ENCODE peak calls at places on chromosomes 12 and 14, in nine cellular contexts. Z, M, P, E, D, B, H, Y and L are unnamed samples.

GRCh38 chr14:71688576-71688975 is 243.7 kb upstream of the RGS6 start:
- DNase-seq in B (no peak), P (no peak), H (no peak), Z (no peak), D (no peak), Y (no peak), E (no peak), M (no peak), L (no peak)

GRCh38 chr14:65949711-65950516 is 536.3 kb upstream of the CCDC196 start:
- DNase-seq in P (peak; percentile 73), E (peak; percentile 56), B (no peak), H (no peak), M (no peak), Y (no peak), D (peak; percentile 20), Z (peak; percentile 84), L (no peak)

GRCh38 chr14:66105819-66106218 is 380.4 kb upstream of the CCDC196 start:
- DNase-seq in H (peak; percentile 71), D (no peak), Y (no peak), P (no peak), M (no peak), E (peak; percentile 73), Z (no peak), B (no peak), L (no peak)

GRCh38 chr12:67356400-67356799 is 87.2 kb downstream of the CAND1 start:
- DNase-seq in M (no peak), E (no peak), H (no peak), B (no peak), P (no peak), Y (no peak), D (no peak), Z (no peak), L (no peak)

GRCh38 chr14:70401643-70402042 is 15.2 kb downstream of the SYNJ2BP start:
- DNase-seq in Y (no peak), Z (no peak), D (no peak), M (no peak), P (no peak), H (no peak), B (no peak), E (no peak), L (no peak)

GRCh38 chr12:72560370-72560769 is 288.2 kb downstream of the TRHDE start:
- DNase-seq in P (no peak), H (no peak), M (no peak), E (no peak), Y (no peak), Z (no peak), D (peak; percentile 12), B (no peak), L (no peak)

GRCh38 chr14:38199768-38200167 is 7.9 kb upstream of the SSTR1 start:
- DNase-seq in E (no peak), P (no peak), Y (no peak), Z (no peak), H (no peak), M (no peak), D (no peak), B (no peak), L (no peak)

GRCh38 chr14:100438678-100439592 is 115.8 kb downstream of the SLC25A47 start:
- DNase-seq in D (no peak), Y (no peak), H (peak; percentile 6), B (no peak), Z (no peak), E (peak; percentile 95), P (no peak), M (no peak), L (no peak)

GRCh38 chr12:53860426-53861223 is 78.0 kb upstream of the HOXC13 start:
- DNase-seq in Y (peak; percentile 14), E (no peak), D (no peak), B (no peak), M (no peak), P (no peak), Z (no peak), H (no peak), L (no peak)

GRCh38 chr12:53862206-53862605 is 76.4 kb upstream of the HOXC13 start:
- DNase-seq in B (no peak), E (no peak), Z (no peak), H (no peak), M (no peak), Y (peak; percentile 70), P (no peak), D (no peak), L (no peak)

GRCh38 chr12:53866727-53867126 is 71.9 kb upstream of the HOXC13 start:
- DNase-seq in Z (no peak), E (no peak), P (no peak), B (no peak), M (no peak), D (no peak), H (no peak), Y (no peak), L (no peak)

GRCh38 chr12:53867216-53868012 is 71.2 kb upstream of the HOXC13 start:
- DNase-seq in P (no peak), M (no peak), D (peak; percentile 96), Y (no peak), B (no peak), Z (no peak), H (no peak), E (peak; percentile 66), L (no peak)

GRCh38 chr12:53862831-53863230 is 75.8 kb upstream of the HOXC13 start:
- DNase-seq in Y (peak; percentile 86), Z (no peak), B (no peak), H (no peak), E (peak; percentile 69), P (no peak), M (no peak), D (no peak), L (no peak)
- H3K27me3 ChIP-seq in Y (no peaks in the 10 kb centered on the region), Z (peaks cover 34% of the 10 kb centered on the region), B (no peaks in the 10 kb centered on the region), H (no peaks in the 10 kb centered on the region), E (no peaks in the 10 kb centered on the region), P (peaks cover 8% of the 10 kb centered on the region), M (peaks cover 7% of the 10 kb centered on the region), D (no peaks in the 10 kb centered on the region), L (peaks cover 2% of the 10 kb centered on the region)

DNA sequence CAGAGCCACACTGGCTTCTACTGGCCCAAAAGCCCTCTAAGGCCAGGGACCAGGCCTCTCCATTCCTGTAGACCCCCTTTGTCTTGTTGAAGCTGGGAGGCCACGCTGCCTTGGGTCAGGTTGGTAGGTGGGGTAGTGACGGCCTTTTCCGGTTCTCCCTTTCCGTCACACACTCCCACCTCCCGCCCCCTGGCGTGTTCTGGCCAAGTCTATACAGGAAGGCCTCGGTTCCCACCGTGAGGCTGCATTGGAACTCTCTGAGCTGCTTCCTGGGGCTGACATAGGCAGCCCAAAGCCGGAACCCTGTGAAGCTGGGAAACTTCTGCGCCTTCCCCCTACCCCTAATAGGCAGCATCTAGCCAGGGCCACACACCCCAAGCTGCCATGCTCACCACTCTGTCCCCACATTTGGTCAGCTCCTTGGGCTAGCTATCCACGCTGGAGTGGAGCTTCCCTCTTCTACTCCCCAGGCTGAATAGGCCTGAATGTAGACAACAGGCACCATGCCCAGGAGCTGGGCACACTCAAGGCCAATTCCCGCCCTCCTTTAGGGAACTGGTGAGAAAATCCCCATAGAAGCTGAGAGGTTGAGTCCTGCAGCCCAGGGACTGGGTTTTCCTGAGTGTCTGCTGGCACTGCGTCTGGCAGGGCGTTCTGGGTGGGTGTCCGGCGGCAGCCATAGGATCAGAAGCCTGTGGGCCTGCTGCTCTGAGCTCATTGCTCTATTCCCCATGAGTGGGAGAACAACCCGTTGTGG is 35.7 kb downstream of the RIN3 start:
- DNase-seq in H (no peak), P (no peak), E (no peak), Z (no peak), D (no peak), B (no peak), M (no peak), Y (no peak), L (no peak)
- H3K27ac ChIP-seq in H (no peak overlapping the region), P (peak overlapping the region; percentile 78), E (no peak overlapping the region), Z (no peak overlapping the region), D (no peak overlapping the region), B (peak overlapping the region; percentile 72), M (no peak overlapping the region), Y (peak overlapping the region; percentile 46), L (no peak overlapping the region)

GRCh38 chr14:104209985-104210520 is 71.7 kb downstream of the KIF26A start:
- DNase-seq in D (no peak), M (no peak), E (no peak), B (peak; percentile 50), P (no peak), Z (no peak), Y (no peak), H (no peak), L (no peak)

GRCh38 chr14:104206281-104206904 is 68.0 kb downstream of the KIF26A start:
- DNase-seq in D (peak; percentile 46), E (no peak), Z (peak; percentile 77), Y (no peak), P (no peak), B (peak; percentile 73), H (no peak), M (no peak), L (no peak)

GRCh38 chr14:104204660-104205149 is 66.3 kb downstream of the KIF26A start:
- DNase-seq in Y (no peak), E (no peak), M (no peak), H (no peak), B (no peak), D (no peak), Z (no peak), P (no peak), L (no peak)

GRCh38 chr14:104205781-104206180 is 67.4 kb downstream of the KIF26A start:
- DNase-seq in M (no peak), H (no peak), E (no peak), D (no peak), Z (no peak), B (peak; percentile 65), Y (no peak), P (no peak), L (no peak)

GRCh38 chr14:104207142-104207845 is 68.9 kb downstream of the KIF26A start:
- DNase-seq in B (peak; percentile 55), P (no peak), M (no peak), E (no peak), Z (no peak), H (no peak), Y (no peak), D (no peak), L (no peak)
- H3K27me3 ChIP-seq in B (no peaks in the 10 kb centered on the region), P (no peaks in the 10 kb centered on the region), M (no peaks in the 10 kb centered on the region), E (no peaks in the 10 kb centered on the region), Z (no peaks in the 10 kb centered on the region), H (no peaks in the 10 kb centered on the region), Y (no peaks in the 10 kb centered on the region), D (no peaks in the 10 kb centered on the region), L (no peaks in the 10 kb centered on the region)

GRCh38 chr14:56118611-56119181 is 485 bp downstream of the PELI2 start:
- DNase-seq in E (no peak), D (no peak), M (no peak), P (peak; percentile 77), H (peak; percentile 7), Y (no peak), Z (no peak), B (peak; percentile 93), L (no peak)

GRCh38 chr14:56120091-56120632 is 2.0 kb downstream of the PELI2 start:
- DNase-seq in B (no peak), M (no peak), D (peak; percentile 27), Z (peak; percentile 28), P (no peak), H (peak; percentile 65), Y (no peak), E (no peak), L (no peak)

GRCh38 chr14:56117765-56118610 is at the start of gene PELI2:
- DNase-seq in P (peak; percentile 93), Z (peak; percentile 84), E (no peak), B (peak; percentile 96), M (peak; percentile 67), H (peak; percentile 64), D (peak; percentile 87), Y (no peak), L (peak; percentile 77)

GRCh38 chr14:56121786-56122185 is 3.6 kb downstream of the PELI2 start:
- DNase-seq in Y (no peak), H (no peak), B (no peak), P (no peak), E (no peak), M (no peak), Z (no peak), D (no peak), L (no peak)

GRCh38 chr14:56119221-56119967 is 1.2 kb downstream of the PELI2 start:
- DNase-seq in D (peak; percentile 73), B (peak; percentile 93), P (peak; percentile 81), Z (peak; percentile 69), E (no peak), M (no peak), H (peak; percentile 54), Y (no peak), L (no peak)
- H3K27ac ChIP-seq in D (no peak overlapping the region), B (peak overlapping the region; percentile 93), P (peak overlapping the region; percentile 83), Z (no peak overlapping the region), E (no peak overlapping the region), M (no peak overlapping the region), H (peak overlapping the region; percentile 48), Y (peak overlapping the region; percentile 95), L (no peak overlapping the region)